ENCODE peak calls at places on chromosomes 12 and 14, in five cellular contexts. One of them, this sample, is unnamed.

GRCh38 chr12:97404549-97404948 is 58.1 kb upstream of the RMST start:
- DNase-seq in colonic mucosa: peak
- DNase-seq in PC-9: peak
- DNase-seq in DND-41: peak
- DNase-seq in K562: peak
- DNase-seq in this sample: peak

GRCh38 chr12:57388425-57388824 is 42.4 kb downstream of the R3HDM2 start:
- DNase-seq in colonic mucosa: no peak
- DNase-seq in PC-9: no peak
- DNase-seq in DND-41: no peak
- DNase-seq in K562: no peak
- DNase-seq in this sample: no peak

GRCh38 chr14:66790101-66790500 is 282.2 kb downstream of the GPHN start:
- DNase-seq in colonic mucosa: no peak
- DNase-seq in PC-9: no peak
- DNase-seq in DND-41: no peak
- DNase-seq in K562: no peak
- DNase-seq in this sample: no peak

GRCh38 chr12:128771681-128772080 is 52.1 kb downstream of the SLC15A4 start:
- DNase-seq in colonic mucosa: no peak
- DNase-seq in PC-9: no peak
- DNase-seq in DND-41: no peak
- DNase-seq in K562: no peak
- DNase-seq in this sample: no peak

GRCh38 chr14:50762001-50762930 is 68.7 kb downstream of the NIN start:
- DNase-seq in colonic mucosa: no peak
- DNase-seq in PC-9: no peak
- DNase-seq in DND-41: no peak
- DNase-seq in K562: no peak
- DNase-seq in this sample: no peak

GRCh38 chr12:75489613-75490210 is 9.2 kb downstream of the GLIPR1 start:
- DNase-seq in colonic mucosa: no peak
- DNase-seq in PC-9: no peak
- DNase-seq in DND-41: no peak
- DNase-seq in K562: no peak
- DNase-seq in this sample: no peak

GRCh38 chr12:15797818-15798217 is 8.6 kb upstream of the EPS8 start:
- DNase-seq in colonic mucosa: no peak
- DNase-seq in PC-9: no peak
- DNase-seq in DND-41: no peak
- DNase-seq in K562: no peak
- DNase-seq in this sample: no peak

GRCh38 chr12:84689638-84690037 is 223.0 kb downstream of the SLC6A15 start:
- DNase-seq in colonic mucosa: no peak
- DNase-seq in PC-9: no peak
- DNase-seq in DND-41: no peak
- DNase-seq in K562: no peak
- DNase-seq in this sample: no peak

GRCh38 chr14:90704362-90705051 is 111.7 kb downstream of the TTC7B start:
- DNase-seq in colonic mucosa: no peak
- DNase-seq in PC-9: no peak
- DNase-seq in DND-41: no peak
- DNase-seq in K562: no peak
- DNase-seq in this sample: no peak

GRCh38 chr14:77878783-77879182 is 78.9 kb downstream of the ADCK1 start:
- DNase-seq in colonic mucosa: no peak
- DNase-seq in PC-9: no peak
- DNase-seq in DND-41: no peak
- DNase-seq in K562: no peak
- DNase-seq in this sample: no peak

GRCh38 chr12:121657305-121658008 is 12.0 kb downstream of the MORN3 start:
- DNase-seq in colonic mucosa: no peak
- DNase-seq in PC-9: no peak
- DNase-seq in DND-41: no peak
- DNase-seq in K562: peak
- DNase-seq in this sample: no peak

GRCh38 chr14:100384819-100385813 is 62.0 kb downstream of the SLC25A47 start:
- DNase-seq in colonic mucosa: no peak
- DNase-seq in PC-9: no peak
- DNase-seq in DND-41: no peak
- DNase-seq in K562: no peak
- DNase-seq in this sample: no peak

GRCh38 chr12:108377260-108377659 is 38.1 kb upstream of the CMKLR1 start:
- DNase-seq in colonic mucosa: no peak
- DNase-seq in PC-9: no peak
- DNase-seq in DND-41: no peak
- DNase-seq in K562: no peak
- DNase-seq in this sample: no peak

GRCh38 chr12:114799574-114800487 is 115.9 kb upstream of the TBX3 start:
- DNase-seq in colonic mucosa: peak
- DNase-seq in PC-9: no peak
- DNase-seq in DND-41: no peak
- DNase-seq in K562: no peak
- DNase-seq in this sample: no peak

GRCh38 chr12:116533343-116534248 is 25.6 kb upstream of the MAP1LC3B2 start:
- DNase-seq in colonic mucosa: peak
- DNase-seq in PC-9: peak
- DNase-seq in DND-41: peak
- DNase-seq in K562: peak
- DNase-seq in this sample: peak

GRCh38 chr14:69483765-69484443 is 624 bp upstream of the PLEKHD1 start:
- DNase-seq in colonic mucosa: no peak
- DNase-seq in PC-9: peak
- DNase-seq in DND-41: no peak
- DNase-seq in K562: no peak
- DNase-seq in this sample: no peak

DNA sequence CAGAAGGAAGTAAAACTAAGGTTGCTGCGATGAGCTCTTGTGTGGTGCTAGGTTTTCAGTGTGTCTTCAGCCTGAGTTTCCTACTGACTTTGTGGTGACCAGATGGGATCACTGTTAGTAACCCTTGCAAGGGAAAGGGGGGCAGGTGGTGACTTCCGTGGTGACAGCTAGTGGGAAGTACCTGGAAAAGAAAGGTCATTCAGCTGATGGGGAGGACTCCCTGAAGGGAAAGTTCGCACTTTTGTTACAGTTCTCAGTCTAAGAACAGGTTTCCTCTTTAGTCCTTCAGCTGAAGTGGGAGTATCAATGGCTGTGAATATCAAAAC is 2.1 kb downstream of the ATP6V0A2 start:
- DNase-seq in colonic mucosa: no peak
- DNase-seq in PC-9: no peak
- DNase-seq in DND-41: no peak
- DNase-seq in K562: no peak
- DNase-seq in this sample: no peak
- H3K4me3 ChIP-seq in colonic mucosa: peak
- H3K4me3 ChIP-seq in PC-9: no peak
- H3K4me3 ChIP-seq in DND-41: peak
- H3K4me3 ChIP-seq in K562: peak
- H3K4me3 ChIP-seq in this sample: no peak

GRCh38 chr12:111121840-111122239 is 201.5 kb upstream of the MYL2 start:
- DNase-seq in colonic mucosa: no peak
- DNase-seq in PC-9: no peak
- DNase-seq in DND-41: no peak
- DNase-seq in K562: no peak
- DNase-seq in this sample: no peak
- TF ChIP-seq CTCF in colonic mucosa: no peak
- TF ChIP-seq CTCF in PC-9: no peak
- TF ChIP-seq CTCF in DND-41: no peak
- TF ChIP-seq CTCF in K562: no peak
- TF ChIP-seq CTCF in this sample: no peak

GRCh38 chr12:34300376-34301250 is 278.3 kb downstream of the ALG10 start:
- DNase-seq in colonic mucosa: no peak
- DNase-seq in PC-9: no peak
- DNase-seq in DND-41: no peak
- DNase-seq in K562: no peak
- DNase-seq in this sample: no peak

GRCh38 chr12:34299802-34300193 is 277.5 kb downstream of the ALG10 start:
- DNase-seq in colonic mucosa: no peak
- DNase-seq in PC-9: no peak
- DNase-seq in DND-41: no peak
- DNase-seq in K562: no peak
- DNase-seq in this sample: no peak

GRCh38 chr12:34303091-34303870 is 281.0 kb downstream of the ALG10 start:
- DNase-seq in colonic mucosa: no peak
- DNase-seq in PC-9: no peak
- DNase-seq in DND-41: no peak
- DNase-seq in K562: no peak
- DNase-seq in this sample: no peak

GRCh38 chr12:34302131-34302885 is 280.0 kb downstream of the ALG10 start:
- DNase-seq in colonic mucosa: no peak
- DNase-seq in PC-9: no peak
- DNase-seq in DND-41: no peak
- DNase-seq in K562: no peak
- DNase-seq in this sample: no peak

GRCh38 chr12:34301251-34302130 is 279.2 kb downstream of the ALG10 start:
- DNase-seq in colonic mucosa: no peak
- DNase-seq in PC-9: no peak
- DNase-seq in DND-41: no peak
- DNase-seq in K562: no peak
- DNase-seq in this sample: no peak
- H3K27ac ChIP-seq in colonic mucosa: no peak
- H3K27ac ChIP-seq in PC-9: no peak
- H3K27ac ChIP-seq in DND-41: no peak
- H3K27ac ChIP-seq in K562: no peak
- H3K27ac ChIP-seq in this sample: no peak

DNA sequence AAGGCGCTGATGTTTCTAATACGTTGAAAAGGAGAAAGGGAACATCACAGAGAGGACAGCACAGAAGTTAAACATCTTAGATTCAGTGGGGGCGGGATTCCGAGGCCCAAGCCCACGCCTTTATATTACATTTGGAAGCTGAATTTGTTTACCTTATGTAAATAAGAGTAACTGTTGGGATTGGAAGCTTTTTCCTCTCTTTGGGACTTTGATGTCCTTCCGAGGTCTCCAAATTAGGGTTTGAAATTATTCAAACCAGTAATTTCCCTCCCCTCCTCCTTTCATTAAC is 6.4 kb downstream of the FOXA1 start:
- DNase-seq in colonic mucosa: peak
- DNase-seq in PC-9: no peak
- DNase-seq in DND-41: no peak
- DNase-seq in K562: no peak
- DNase-seq in this sample: no peak
- H3K4me3 ChIP-seq in colonic mucosa: peak
- H3K4me3 ChIP-seq in PC-9: peak
- H3K4me3 ChIP-seq in DND-41: no peak
- H3K4me3 ChIP-seq in K562: no peak
- H3K4me3 ChIP-seq in this sample: no peak

GRCh38 chr14:101961011-101961721 is 3.2 kb upstream of the DYNC1H1 start:
- DNase-seq in colonic mucosa: peak
- DNase-seq in PC-9: peak
- DNase-seq in DND-41: peak
- DNase-seq in K562: peak
- DNase-seq in this sample: peak
- TF ChIP-seq CTCF in colonic mucosa: peak
- TF ChIP-seq CTCF in PC-9: peak
- TF ChIP-seq CTCF in DND-41: peak
- TF ChIP-seq CTCF in K562: peak
- TF ChIP-seq CTCF in this sample: peak

GRCh38 chr12:94304566-94305061 is 155.1 kb downstream of the CEP83 start:
- DNase-seq in colonic mucosa: no peak
- DNase-seq in PC-9: no peak
- DNase-seq in DND-41: no peak
- DNase-seq in K562: no peak
- DNase-seq in this sample: no peak

GRCh38 chr12:94304012-94304411 is 155.6 kb downstream of the PLXNC1 start:
- DNase-seq in colonic mucosa: no peak
- DNase-seq in PC-9: no peak
- DNase-seq in DND-41: no peak
- DNase-seq in K562: no peak
- DNase-seq in this sample: no peak

GRCh38 chr12:94308612-94309011 is 151.1 kb downstream of the CEP83 start:
- DNase-seq in colonic mucosa: no peak
- DNase-seq in PC-9: no peak
- DNase-seq in DND-41: no peak
- DNase-seq in K562: no peak
- DNase-seq in this sample: no peak

GRCh38 chr12:94309348-94309747 is 150.3 kb downstream of the CEP83 start:
- DNase-seq in colonic mucosa: no peak
- DNase-seq in PC-9: no peak
- DNase-seq in DND-41: no peak
- DNase-seq in K562: no peak
- DNase-seq in this sample: no peak

GRCh38 chr12:94305293-94305957 is 154.2 kb downstream of the CEP83 start:
- DNase-seq in colonic mucosa: no peak
- DNase-seq in PC-9: no peak
- DNase-seq in DND-41: no peak
- DNase-seq in K562: no peak
- DNase-seq in this sample: no peak
- H3K27ac ChIP-seq in colonic mucosa: no peak
- H3K27ac ChIP-seq in PC-9: no peak
- H3K27ac ChIP-seq in DND-41: no peak
- H3K27ac ChIP-seq in K562: no peak
- H3K27ac ChIP-seq in this sample: no peak

GRCh38 chr12:32541754-32542374 is 137.2 kb upstream of the DNM1L start:
- DNase-seq in colonic mucosa: no peak
- DNase-seq in PC-9: peak
- DNase-seq in DND-41: no peak
- DNase-seq in K562: no peak
- DNase-seq in this sample: no peak
- H3K4me3 ChIP-seq in colonic mucosa: no peak
- H3K4me3 ChIP-seq in PC-9: peak
- H3K4me3 ChIP-seq in DND-41: no peak
- H3K4me3 ChIP-seq in K562: no peak
- H3K4me3 ChIP-seq in this sample: no peak